ENCODE peak calls at places on chromosomes 12 and 14, in eight cellular contexts. N, Q, C, S, I, J, A and Z are unnamed samples.
A peak's percentile ranks its signal among the peaks of the same experiment; 100 is the strongest.

GRCh38 chr12:132392389-132393244 is 63.2 kb upstream of the GALNT9 start:
- DNase-seq in I (no peak), S (no peak), A (no peak), N (no peak), J (no peak), Q (no peak), C (no peak), Z (no peak)

GRCh38 chr12:54689984-54690383 is 41.8 kb upstream of the DCD start:
- DNase-seq in A (no peak), Q (no peak), I (no peak), N (peak; percentile 81), J (no peak), S (no peak), C (no peak), Z (no peak)

GRCh38 chr14:71212683-71213107 is 305.4 kb downstream of the PCNX1 start:
- DNase-seq in I (no peak), N (no peak), C (no peak), S (no peak), J (no peak), Q (no peak), A (no peak), Z (no peak)

GRCh38 chr12:77697126-77697525 is 133.6 kb upstream of the NAV3 start:
- DNase-seq in C (no peak), Q (no peak), I (no peak), S (no peak), A (no peak), N (no peak), J (no peak), Z (no peak)

GRCh38 chr12:121769831-121770301 is 23.6 kb downstream of the RHOF start:
- DNase-seq in C (no peak), A (no peak), Q (no peak), S (no peak), J (peak; percentile 76), I (no peak), N (no peak), Z (no peak)

GRCh38 chr12:2561367-2561766 is 233.4 kb upstream of the FKBP4 start:
- DNase-seq in S (no peak), I (no peak), N (no peak), J (no peak), C (no peak), A (no peak), Q (no peak), Z (no peak)

GRCh38 chr12:2354151-2354991 is 301.6 kb downstream of the CACNA1C start:
- DNase-seq in J (no peak), Q (no peak), I (no peak), N (no peak), A (no peak), C (no peak), S (no peak), Z (peak; percentile 15)

GRCh38 chr14:49702725-49703124 is 9.8 kb downstream of the KLHDC1 start:
- DNase-seq in I (no peak), C (no peak), J (no peak), A (no peak), N (no peak), S (no peak), Q (no peak), Z (no peak)

GRCh38 chr12:2263921-2264320 is 211.1 kb downstream of the CACNA1C start:
- DNase-seq in A (no peak), I (no peak), J (no peak), N (no peak), Q (no peak), S (no peak), C (no peak), Z (no peak)

GRCh38 chr14:24634158-24634557 is at the start of gene GZMB:
- DNase-seq in S (no peak), J (no peak), N (no peak), A (peak; percentile 90), I (no peak), Q (no peak), C (peak; percentile 17), Z (no peak)

GRCh38 chr12:87856-88255 is 21.3 kb downstream of the IQSEC3 start:
- DNase-seq in I (no peak), S (no peak), A (no peak), J (no peak), Q (no peak), C (no peak), N (no peak), Z (no peak)

GRCh38 chr12:22631863-22632463 is 7.0 kb downstream of the ETNK1 start:
- DNase-seq in Q (no peak), C (no peak), I (no peak), A (no peak), J (no peak), N (no peak), S (no peak), Z (no peak)

GRCh38 chr14:54570651-54571415 is 3.9 kb downstream of the SAMD4A start:
- DNase-seq in I (no peak), S (no peak), C (no peak), J (no peak), N (no peak), A (no peak), Q (no peak), Z (no peak)